ENCODE peak calls at places on chromosomes 3 and 15, in six cellular contexts. Y, B, R, U, K and S are unnamed samples.

GRCh38 chr3:55984631-55985030 is 483.6 kb downstream of the ERC2 start:
- DNase-seq in B (no peak), U (no peak), R (no peak), K (no peak), Y (no peak), S (no peak)

GRCh38 chr3:42500091-42500490 is 2.4 kb upstream of the VIPR1 start:
- DNase-seq in B (no peak), Y (no peak), U (no peak), K (peak; percentile 10), R (no peak), S (no peak)

GRCh38 chr15:78561490-78561889 is 3.8 kb upstream of the CHRNA5 start:
- DNase-seq in K (no peak), U (no peak), Y (no peak), R (no peak), B (no peak), S (no peak)

GRCh38 chr15:70720228-70721016 is 42.9 kb downstream of the UACA start:
- DNase-seq in U (no peak), K (no peak), R (no peak), Y (no peak), B (no peak), S (peak; percentile 22)

GRCh38 chr3:126851934-126852333 is 131.0 kb upstream of the PLXNA1 start:
- DNase-seq in U (no peak), R (no peak), K (no peak), B (no peak), Y (no peak), S (no peak)

GRCh38 chr3:29925150-29925549 is 644.3 kb downstream of the RBMS3 start:
- DNase-seq in K (no peak), Y (no peak), U (peak; percentile 52), R (no peak), B (no peak), S (no peak)

GRCh38 chr3:129054605-129055104 is 5.9 kb upstream of the GP9 start:
- DNase-seq in B (no peak), R (no peak), Y (no peak), K (no peak), U (no peak), S (no peak)

GRCh38 chr15:43789409-43789808 is 2.7 kb upstream of the SERF2 start:
- DNase-seq in Y (no peak), U (no peak), B (no peak), R (no peak), K (no peak), S (no peak)

GRCh38 chr3:78912217-78912616 is 855.6 kb downstream of the ROBO1 start:
- DNase-seq in B (no peak), K (no peak), R (no peak), U (no peak), Y (no peak), S (no peak)

GRCh38 chr15:56082263-56082761 is 88.9 kb upstream of the NEDD4 start:
- DNase-seq in K (no peak), B (no peak), R (no peak), Y (no peak), U (no peak), S (peak; percentile 85)

GRCh38 chr3:34005886-34006285 is 207.5 kb downstream of the PDCD6IP start:
- DNase-seq in U (peak; percentile 31), Y (no peak), B (no peak), K (no peak), R (no peak), S (no peak)

GRCh38 chr3:34011171-34012101 is 213.0 kb downstream of the PDCD6IP start:
- DNase-seq in K (no peak), U (peak; percentile 8), R (no peak), Y (no peak), B (no peak), S (no peak)

GRCh38 chr3:34009480-34009844 is 211.0 kb downstream of the PDCD6IP start:
- DNase-seq in R (no peak), U (peak; percentile 29), Y (no peak), B (no peak), K (no peak), S (no peak)

GRCh38 chr3:34008191-34008590 is 209.8 kb downstream of the PDCD6IP start:
- DNase-seq in B (no peak), R (no peak), K (no peak), U (peak; percentile 39), Y (no peak), S (no peak)

DNA sequence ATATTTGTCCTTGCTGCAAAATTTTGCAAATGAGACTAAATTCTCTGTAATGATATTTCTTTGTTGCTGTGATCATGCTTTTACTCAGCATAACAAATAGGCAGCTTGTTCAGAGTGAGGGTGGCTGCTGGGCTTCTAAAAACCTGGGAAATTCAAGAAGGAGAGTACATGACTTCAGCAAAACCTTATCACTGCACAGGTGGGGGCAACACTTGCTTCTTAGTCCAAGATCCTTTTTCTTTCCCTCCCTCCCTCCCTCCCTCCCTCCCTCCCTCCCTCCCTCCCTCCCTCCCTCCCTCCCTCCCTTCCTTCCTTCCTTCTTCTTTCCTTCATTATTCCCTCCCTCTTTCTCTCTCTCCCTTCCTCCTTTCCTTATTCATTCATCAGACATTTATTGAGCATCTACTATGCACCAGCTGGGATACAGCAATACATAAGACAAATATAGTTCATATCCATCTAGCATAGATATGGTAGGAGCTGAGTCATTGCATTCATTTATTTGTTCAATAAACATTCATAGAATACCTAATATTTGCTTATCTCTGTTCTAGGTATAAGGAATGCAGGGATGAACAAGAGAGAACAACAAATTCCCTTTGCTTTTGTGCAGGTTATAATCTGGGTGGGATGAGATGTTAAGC is 210.5 kb downstream of the PDCD6IP start:
- DNase-seq in Y (no peak), R (no peak), K (no peak), B (no peak), U (no peak), S (no peak)
- TF ChIP-seq CTCF in Y (no peak), R (no peak), K (no peak), B (no peak), U (no peak), S (no peak)

DNA sequence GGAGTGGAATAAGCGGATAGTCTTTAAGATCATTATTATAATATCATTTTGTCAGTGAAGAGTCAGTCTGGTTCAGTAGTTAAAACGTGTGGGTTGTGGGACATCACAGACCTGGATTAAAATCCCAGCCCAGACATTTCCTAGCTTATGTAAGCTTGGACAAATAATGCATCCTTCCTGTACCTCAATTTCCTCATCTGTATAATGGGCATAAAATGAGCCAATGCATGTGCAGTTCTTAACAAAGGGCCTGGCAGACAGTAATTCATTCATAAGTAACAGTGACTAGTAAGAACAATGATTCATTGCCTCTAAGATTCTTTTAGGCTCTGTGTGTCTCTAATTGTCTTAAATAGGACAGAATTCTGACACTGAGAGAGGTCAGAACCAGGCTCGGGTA is 76.1 kb downstream of the SCN10A start:
- DNase-seq in Y (no peak), R (no peak), K (no peak), U (no peak), B (no peak), S (no peak)
- H3K4me3 ChIP-seq in Y (no peak overlapping the region), R (no peak overlapping the region), K (no peak overlapping the region), U (no peak overlapping the region), B (no peak overlapping the region), S (no peak overlapping the region)

GRCh38 chr3:134299888-134300206 is 49.2 kb upstream of the RYK start:
- DNase-seq in Y (no peak), U (no peak), K (no peak), R (no peak), B (no peak), S (no peak)
- TF ChIP-seq CTCF in Y (no peak), U (no peak), K (no peak), R (no peak), B (no peak), S (no peak)

GRCh38 chr3:24793896-24794295 is 299.2 kb upstream of the THRB start:
- DNase-seq in R (no peak), B (no peak), U (no peak), K (no peak), Y (no peak), S (no peak)
- H3K4me3 ChIP-seq in R (no peak overlapping the region), B (no peak overlapping the region), U (no peak overlapping the region), K (no peak overlapping the region), Y (no peak overlapping the region), S (no peak overlapping the region)

GRCh38 chr3:59118928-59119327 is 69.1 kb upstream of the CFAP20DC start:
- DNase-seq in R (no peak), K (no peak), U (no peak), Y (no peak), B (no peak), S (no peak)

GRCh38 chr3:59117378-59117777 is 67.6 kb upstream of the CFAP20DC start:
- DNase-seq in Y (no peak), K (no peak), U (no peak), B (no peak), R (no peak), S (no peak)

GRCh38 chr3:59116138-59116537 is 66.3 kb upstream of the CFAP20DC start:
- DNase-seq in R (no peak), K (no peak), U (no peak), Y (no peak), B (no peak), S (no peak)

GRCh38 chr3:59126436-59126835 is 76.6 kb upstream of the CFAP20DC start:
- DNase-seq in K (no peak), Y (no peak), R (no peak), B (no peak), U (no peak), S (no peak)

DNA sequence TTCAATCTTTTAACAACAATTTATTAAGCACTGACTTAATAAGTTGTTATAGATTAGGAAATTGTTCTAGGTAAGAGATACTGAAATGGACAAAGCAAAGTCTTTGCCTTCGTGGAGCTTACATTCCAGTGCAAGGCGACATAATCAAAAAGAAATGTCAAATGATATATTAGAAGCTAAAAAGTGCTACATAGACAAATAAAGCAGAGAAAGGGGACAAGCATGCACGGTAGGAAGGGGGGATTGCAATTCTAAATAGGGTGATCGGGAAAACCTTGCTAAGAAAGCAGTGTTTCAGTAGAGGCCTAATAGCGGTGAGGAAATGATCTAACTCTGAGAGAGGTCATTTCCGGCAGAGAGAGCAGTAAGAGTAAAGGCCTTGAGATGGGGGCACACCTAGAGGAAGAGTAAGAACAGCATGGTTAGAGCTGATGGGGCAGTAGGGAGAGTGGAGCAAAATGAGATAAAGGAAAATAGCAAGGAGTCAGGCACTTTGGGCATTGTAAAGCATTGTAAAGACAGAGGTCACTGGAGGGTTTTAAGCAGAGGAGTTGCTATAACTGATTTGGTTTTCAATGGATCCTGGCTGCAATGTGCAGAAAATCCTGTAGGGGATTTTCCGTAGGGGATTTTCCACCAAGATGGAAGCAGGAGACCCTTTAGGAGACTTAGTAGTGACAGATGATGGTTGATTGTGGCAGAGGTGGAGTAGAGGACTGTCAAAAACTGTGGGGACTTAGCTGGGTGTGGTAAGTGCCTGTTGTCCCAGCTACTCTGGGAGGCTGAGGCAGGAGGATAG is 71.7 kb upstream of the CFAP20DC start:
- DNase-seq in Y (no peak), K (no peak), U (no peak), B (no peak), R (no peak), S (no peak)
- TF ChIP-seq CTCF in Y (no peak), K (no peak), U (no peak), B (no peak), R (no peak), S (no peak)

GRCh38 chr3:172673210-172673679 is 37.6 kb downstream of the NCEH1 start:
- DNase-seq in B (no peak), K (no peak), Y (peak; percentile 37), U (peak; percentile 83), R (peak; percentile 73), S (peak; percentile 90)
- H3K4me3 ChIP-seq in B (no peak overlapping the region), K (no peak overlapping the region), Y (no peak overlapping the region), U (no peak overlapping the region), R (no peak overlapping the region), S (no peak overlapping the region)

GRCh38 chr3:21894459-21895083 is 143.6 kb upstream of the ZNF385D start:
- DNase-seq in Y (no peak), R (no peak), K (no peak), U (peak; percentile 57), B (no peak), S (peak; percentile 47)
- TF ChIP-seq CTCF in Y (no peak), R (peak; percentile 61), K (peak; percentile 49), U (peak; percentile 62), B (peak; percentile 54), S (peak; percentile 52)